ENCODE peak calls at places on chromosomes 1 and 21, in five cellular contexts. K is AG04449, N is heart right ventricle, A is neural progenitor cell, P is AG09309. B is an unnamed sample.

GRCh38 chr1:34746785-34747637 is 7.8 kb upstream of the GJB5 start:
- DNase-seq in N (no peak), K (no peak), P (no peak), A (no peak), B (no peak)

GRCh38 chr1:47507921-47508894 is 70.4 kb downstream of the FOXD2 start:
- DNase-seq in N (peak), P (no peak), K (no peak), A (peak), B (no peak)

GRCh38 chr21:32463367-32463766 is 50.9 kb downstream of the EVA1C start:
- DNase-seq in A (no peak), K (no peak), N (no peak), P (peak), B (peak)

GRCh38 chr1:222643603-222643936 is 25.7 kb downstream of the MIA3 start:
- DNase-seq in P (no peak), K (no peak), A (no peak), N (no peak), B (no peak)

GRCh38 chr1:171248309-171248708 is at the start of gene FMO1:
- DNase-seq in N (no peak), A (no peak), P (no peak), K (no peak), B (no peak)

GRCh38 chr1:232766224-232766890 is 38.9 kb upstream of the MAP10 start:
- DNase-seq in N (no peak), P (no peak), A (no peak), K (no peak), B (no peak)

GRCh38 chr1:47951026-47951425 is 46.2 kb downstream of the TRABD2B start:
- DNase-seq in A (no peak), K (no peak), N (no peak), P (no peak), B (no peak)

GRCh38 chr1:37739222-37739621 is 25.7 kb downstream of the EPHA10 start:
- DNase-seq in P (no peak), K (no peak), N (no peak), A (no peak), B (no peak)

GRCh38 chr1:203792491-203792890 is 2.9 kb upstream of the ZBED6 start:
- DNase-seq in N (no peak), A (no peak), K (no peak), P (no peak), B (no peak)

GRCh38 chr1:40532844-40533424 is 1.5 kb downstream of the ZNF684 start:
- DNase-seq in A (peak), N (peak), P (no peak), K (no peak), B (no peak)

GRCh38 chr1:10829965-10830515 is 33.6 kb upstream of the CASZ1 start:
- DNase-seq in K (no peak), A (no peak), N (no peak), P (no peak), B (no peak)

GRCh38 chr1:161705537-161705936 is 1.5 kb upstream of the FCRLA start:
- DNase-seq in K (no peak), N (no peak), P (no peak), A (no peak), B (no peak)

GRCh38 chr1:44249543-44249942 is 36.3 kb downstream of the DMAP1 start:
- DNase-seq in K (no peak), P (no peak), A (peak), N (peak), B (no peak)

GRCh38 chr1:1084028-1084371 is 9.9 kb upstream of the RNF223 start:
- DNase-seq in K (no peak), P (no peak), N (no peak), A (no peak), B (no peak)

GRCh38 chr1:239543873-239544272 is 157.5 kb downstream of the CHRM3 start:
- DNase-seq in A (no peak), P (no peak), K (no peak), N (no peak), B (no peak)

GRCh38 chr1:36352910-36353878 is 29.7 kb upstream of the EVA1B start:
- DNase-seq in P (no peak), A (no peak), K (no peak), N (no peak), B (no peak)

GRCh38 chr1:214423045-214423444 is 128.4 kb downstream of the PTPN14 start:
- DNase-seq in N (no peak), A (no peak), P (no peak), K (no peak), B (no peak)

GRCh38 chr21:31667141-31667540 is 7.6 kb downstream of the SOD1 start:
- DNase-seq in K (no peak), N (no peak), P (no peak), A (no peak), B (no peak)

GRCh38 chr1:10936998-10937901 is 75.2 kb upstream of the TARDBP start:
- DNase-seq in K (no peak), P (no peak), N (no peak), A (no peak), B (no peak)

GRCh38 chr21:31408306-31409088 is 64.4 kb upstream of the TIAM1 start:
- DNase-seq in N (no peak), K (no peak), P (no peak), A (no peak), B (no peak)

GRCh38 chr1:71269823-71270222 is 189.0 kb upstream of the ZRANB2 start:
- DNase-seq in K (no peak), N (no peak), A (no peak), P (no peak), B (no peak)

GRCh38 chr1:84247425-84248220 is 53.9 kb upstream of the SAMD13 start:
- DNase-seq in N (no peak), A (no peak), K (peak), P (no peak), B (no peak)

GRCh38 chr1:15328785-15329480 is 80.8 kb upstream of the EFHD2 start:
- DNase-seq in N (peak), P (no peak), K (no peak), A (no peak), B (no peak)
- TF ChIP-seq CTCF in N (peak), P (peak), K (no peak), A (no peak), B (no peak)

GRCh38 chr1:33335020-33335419 is 14.1 kb upstream of the A3GALT2 start:
- DNase-seq in A (no peak), N (no peak), P (no peak), K (no peak), B (no peak)

GRCh38 chr1:33334081-33334552 is 13.2 kb upstream of the A3GALT2 start:
- DNase-seq in P (no peak), K (no peak), A (peak), N (peak), B (no peak)

GRCh38 chr1:33337994-33338494 is 17.1 kb upstream of the A3GALT2 start:
- DNase-seq in P (no peak), N (no peak), A (no peak), K (no peak), B (no peak)

GRCh38 chr1:33338495-33339211 is 17.8 kb upstream of the A3GALT2 start:
- DNase-seq in P (peak), K (no peak), A (peak), N (peak), B (no peak)

DNA sequence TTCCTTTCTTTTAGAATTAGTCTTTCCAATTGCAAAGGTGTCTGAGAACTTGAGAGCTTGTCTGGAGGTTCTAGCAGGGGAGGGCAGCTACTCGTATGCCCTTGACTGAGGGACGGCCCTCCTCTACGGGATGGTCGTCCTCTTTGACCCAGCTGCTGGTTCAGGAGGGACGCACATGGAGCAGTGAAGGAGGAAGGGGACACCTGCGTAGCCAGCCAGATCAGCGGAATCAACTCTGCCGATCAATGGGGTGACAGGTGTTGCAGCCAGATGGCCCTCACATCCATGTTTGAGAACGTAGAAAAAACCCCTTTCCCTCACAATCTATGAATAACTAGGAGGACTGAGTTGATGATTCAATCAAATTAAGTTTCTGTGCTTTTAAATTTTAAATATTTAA is 15.7 kb upstream of the A3GALT2 start:
- DNase-seq in P (no peak), K (no peak), N (no peak), A (no peak), B (no peak)
- H3K4me3 ChIP-seq in P (no peak), K (no peak), N (no peak), A (no peak), B (no peak)

DNA sequence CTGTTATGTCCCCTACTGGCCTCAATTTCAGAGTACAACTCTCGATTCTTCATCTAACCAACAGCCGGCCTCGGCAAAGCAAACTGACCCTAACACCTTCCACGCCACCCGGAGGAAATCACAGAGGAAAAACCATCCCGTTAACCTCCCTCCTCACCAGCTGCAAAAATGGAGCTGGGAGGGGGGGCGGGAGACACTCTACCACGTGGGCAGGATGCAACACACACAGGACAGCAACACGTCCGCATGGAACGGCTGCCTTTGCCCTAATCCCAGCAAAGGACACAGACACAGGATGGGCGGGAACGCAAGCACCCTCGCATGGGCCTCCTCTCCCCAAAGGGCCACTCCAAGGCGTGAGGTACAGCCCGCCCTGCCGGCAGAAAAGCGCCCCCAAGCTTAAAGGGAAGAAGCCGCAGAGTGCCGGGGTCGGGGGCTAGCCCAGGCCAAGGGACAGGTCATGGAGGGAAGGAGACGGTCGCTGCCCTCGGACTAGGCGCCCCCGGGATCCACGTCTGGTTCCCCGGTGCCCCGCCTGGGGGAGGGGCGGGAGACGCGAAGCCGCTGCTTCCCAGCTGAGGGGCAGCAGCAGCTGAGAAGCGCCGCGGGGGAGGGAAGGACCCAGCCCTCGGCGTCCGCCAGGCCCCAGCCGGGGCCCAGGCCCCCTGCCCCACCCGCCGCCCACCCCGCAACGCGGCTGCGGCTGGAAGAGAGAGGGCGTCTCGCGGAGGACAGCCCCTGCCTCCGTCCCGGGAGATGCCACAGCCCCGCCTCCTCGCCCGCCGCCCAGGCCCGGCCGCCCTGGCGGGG is 590 bp downstream of the FOXJ3 start:
- DNase-seq in P (no peak), N (peak), K (no peak), A (peak), B (no peak)
- TF ChIP-seq CTCF in P (no peak), N (no peak), K (peak), A (no peak), B (no peak)

GRCh38 chr1:151611288-151611790 is 511 bp upstream of the SNX27 start:
- DNase-seq in K (no peak), N (no peak), A (no peak), P (peak), B (no peak)

GRCh38 chr1:151615711-151616504 is 4.1 kb downstream of the SNX27 start:
- DNase-seq in A (no peak), P (no peak), N (no peak), K (no peak), B (no peak)

GRCh38 chr1:151612506-151613274 is 840 bp downstream of the SNX27 start:
- DNase-seq in N (peak), K (no peak), A (peak), P (no peak), B (no peak)

GRCh38 chr1:151611832-151612505 is at the start of gene SNX27:
- DNase-seq in N (peak), K (peak), P (peak), A (peak), B (peak)

DNA sequence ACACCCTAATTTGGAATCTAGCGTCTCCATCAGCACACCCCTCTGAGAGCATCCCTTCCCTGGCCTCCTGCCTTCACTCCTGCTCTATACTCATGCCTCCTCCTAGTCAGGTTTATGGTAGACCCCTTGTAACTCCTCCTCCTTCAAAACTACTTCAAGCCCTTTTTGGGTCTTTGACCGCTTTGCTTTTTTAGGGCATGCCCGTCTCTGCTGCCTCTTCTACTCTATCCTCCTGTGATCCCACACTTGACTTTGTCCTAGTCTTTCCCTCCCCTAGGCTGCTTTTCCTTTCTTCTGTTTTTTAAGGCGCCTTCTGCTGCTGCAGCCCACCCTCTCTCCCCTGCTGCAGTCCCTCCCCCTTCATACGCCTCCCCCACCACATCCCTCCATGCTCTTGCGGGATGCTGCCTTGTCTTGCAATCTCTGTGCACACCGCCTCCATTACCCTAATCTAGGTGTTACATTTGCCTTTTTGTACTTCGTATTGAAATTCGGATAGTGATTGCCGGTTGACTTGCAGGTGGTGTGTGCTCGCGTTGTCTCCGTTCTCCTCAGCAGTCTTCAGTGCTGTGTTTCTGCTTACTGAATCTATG is 1.5 kb downstream of the SNX27 start:
- DNase-seq in K (no peak), N (no peak), P (no peak), A (peak), B (no peak)
- H3K4me3 ChIP-seq in K (peak), N (peak), P (peak), A (peak), B (peak)

GRCh38 chr1:51629918-51630317 is 13.0 kb downstream of the OSBPL9 start:
- DNase-seq in A (no peak), N (no peak), P (no peak), K (no peak), B (no peak)

GRCh38 chr1:51628715-51629590 is 12.1 kb downstream of the OSBPL9 start:
- DNase-seq in A (no peak), P (no peak), N (no peak), K (no peak), B (no peak)

GRCh38 chr1:51630393-51630792 is 13.5 kb downstream of the OSBPL9 start:
- DNase-seq in N (no peak), K (no peak), A (no peak), P (no peak), B (no peak)

GRCh38 chr1:51624851-51625250 is 8.0 kb downstream of the OSBPL9 start:
- DNase-seq in K (no peak), N (no peak), P (no peak), A (no peak), B (no peak)

DNA sequence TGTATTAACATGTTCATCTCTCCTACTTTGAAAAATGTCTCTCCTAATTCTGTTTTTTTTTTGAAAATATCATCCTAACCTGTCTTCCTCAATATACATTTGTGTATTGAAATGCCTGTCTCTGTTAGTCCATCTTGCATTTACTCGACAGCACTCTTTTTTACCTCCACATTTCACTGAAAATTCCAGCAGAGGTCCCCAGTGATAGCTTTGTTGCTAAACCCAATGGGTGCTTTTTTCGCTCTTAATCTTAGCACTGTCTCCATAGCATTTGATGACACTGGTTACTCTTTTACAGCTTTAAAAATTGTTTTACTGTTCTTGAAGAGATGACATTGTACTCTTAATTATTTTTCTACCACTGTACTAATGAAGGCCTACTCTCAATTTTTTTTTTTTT is 10.8 kb downstream of the OSBPL9 start:
- DNase-seq in A (peak), P (no peak), K (no peak), N (no peak), B (no peak)
- TF ChIP-seq CTCF in A (peak), P (peak), K (peak), N (peak), B (peak)

DNA sequence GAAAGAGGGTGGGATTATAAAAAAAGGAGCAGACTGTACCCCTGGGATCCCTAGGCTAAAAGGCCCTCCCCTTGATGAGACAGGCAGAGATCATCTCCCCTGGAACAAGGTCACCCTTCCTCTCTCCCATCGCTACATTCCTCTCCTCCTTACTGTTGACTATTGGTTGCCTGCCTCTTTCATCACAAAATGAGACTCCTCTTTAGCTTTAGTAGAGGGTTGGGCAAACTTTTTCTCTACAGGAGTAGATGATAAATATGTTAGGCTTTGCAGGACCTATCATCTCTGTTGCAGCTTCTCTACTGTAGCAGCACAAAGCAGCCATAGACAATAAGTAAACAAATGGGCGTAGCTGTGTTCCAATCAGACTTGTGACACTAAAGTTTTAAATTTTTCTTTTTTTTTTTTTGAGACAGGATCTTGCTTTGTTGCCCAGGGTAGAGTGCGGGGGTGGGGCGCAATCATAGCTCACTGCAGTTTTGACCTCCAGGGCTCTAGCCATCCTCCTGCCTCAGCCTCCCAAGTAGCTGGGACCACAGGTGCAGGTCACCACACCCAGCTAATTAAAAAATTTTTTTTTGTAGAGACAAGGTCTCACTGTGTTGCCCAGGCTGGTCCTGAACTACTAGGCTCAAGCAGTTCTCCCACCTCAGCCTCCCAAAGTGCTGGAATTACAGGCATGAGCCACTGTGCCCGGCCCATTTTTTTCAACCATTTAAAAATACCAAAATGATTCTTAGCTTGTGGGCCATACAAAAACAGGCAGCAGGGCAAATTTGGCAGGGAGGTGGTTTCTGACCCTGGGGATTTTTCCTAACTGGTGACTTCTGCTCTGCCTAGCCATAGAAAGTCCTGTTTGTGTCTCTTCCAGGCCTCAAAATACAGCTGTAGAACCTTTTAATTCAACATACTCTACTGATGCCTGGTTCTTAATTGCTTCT is 15.1 kb downstream of the MCL1 start:
- DNase-seq in A (no peak), K (no peak), P (no peak), N (no peak), B (no peak)
- H3K4me3 ChIP-seq in A (no peak), K (no peak), P (no peak), N (no peak), B (no peak)

GRCh38 chr1:72704841-72705477 is 422.6 kb upstream of the NEGR1 start:
- DNase-seq in N (no peak), K (no peak), A (no peak), P (no peak), B (no peak)
- TF ChIP-seq CTCF in N (no peak), K (no peak), A (no peak), P (no peak), B (no peak)

GRCh38 chr1:207753611-207754010 is 1.8 kb downstream of the CD46 start:
- DNase-seq in K (no peak), A (no peak), N (no peak), P (no peak), B (no peak)

GRCh38 chr1:207752456-207753132 is 740 bp downstream of the CD46 start:
- DNase-seq in N (peak), P (no peak), K (no peak), A (peak), B (no peak)

GRCh38 chr1:207754942-207755689 is 3.3 kb downstream of the CD46 start:
- DNase-seq in P (no peak), A (no peak), K (no peak), N (no peak), B (no peak)

GRCh38 chr1:207754011-207754410 is 2.2 kb downstream of the CD46 start:
- DNase-seq in A (no peak), K (no peak), P (no peak), N (no peak), B (no peak)

GRCh38 chr1:207755846-207756692 is 4.2 kb downstream of the CD46 start:
- DNase-seq in P (no peak), N (no peak), K (no peak), A (no peak), B (no peak)
- H3K4me3 ChIP-seq in P (no peak), N (no peak), K (no peak), A (no peak), B (no peak)

DNA sequence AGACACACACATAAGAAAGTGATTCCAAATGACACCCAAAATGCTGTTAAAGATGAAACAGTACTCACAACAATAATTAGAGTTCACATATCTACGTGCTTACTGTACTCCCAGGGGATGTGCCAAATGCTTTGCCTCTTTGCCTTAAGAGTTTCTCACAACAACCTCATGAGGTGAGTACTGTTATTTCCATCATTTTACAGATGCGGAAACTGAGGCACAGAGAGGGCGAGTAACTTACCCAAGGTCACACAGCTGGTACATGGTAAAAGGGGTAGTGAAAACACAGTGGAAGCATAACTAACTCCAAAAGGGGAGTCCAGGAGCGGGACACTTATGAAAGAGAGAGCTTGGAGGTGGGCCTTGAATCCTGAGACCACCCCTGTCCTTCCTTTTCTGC is 171.8 kb downstream of the ACTL8 start:
- DNase-seq in K (no peak), N (no peak), P (no peak), A (no peak), B (no peak)
- TF ChIP-seq CTCF in K (no peak), N (no peak), P (no peak), A (no peak), B (no peak)

GRCh38 chr1:164588388-164589341 is 29.7 kb downstream of the PBX1 start:
- DNase-seq in N (peak), P (no peak), A (peak), K (no peak), B (peak)
- H3K4me3 ChIP-seq in N (no peak), P (peak), A (peak), K (peak), B (peak)

B was measured in HFF-Myc.